ENCODE peak calls at places on chromosome 1, in ten cellular contexts. N is activated CD8-positive, alpha-beta memory T cell treated with anti-CD3 and anti-CD28 coated beads, Interleukin-2, amount 10 ng/mL, durations not matched to agents 7 days and 5 days; J is RCC 7860; R is keratinocyte; T is activated CD4-positive, alpha-beta T cell treated with anti-CD3 and anti-CD28 coated beads, Interleukin-2, amount 10 ng/mL, durations not matched to agents 7 days and 5 days; C is right cardiac atrium; W is CD4-positive, alpha-beta T cell; X is T-helper 1 cell; D is neural crest cell; M is ureter. G is an unnamed sample.

GRCh38 chr1:165747632-165748452 is 20.8 kb downstream of the TMCO1 start:
- DNase-seq in J (no peak), W (no peak), X (no peak), D (no peak), N (no peak), R (no peak), C (no peak), T (no peak), M (no peak), G (no peak)

GRCh38 chr1:8430476-8430875 is 112.6 kb downstream of the SLC45A1 start:
- DNase-seq in W (no peak), T (peak), X (no peak), C (no peak), N (peak), J (no peak), D (no peak), R (no peak), M (no peak), G (no peak)

GRCh38 chr1:200729863-200730262 is 8.8 kb upstream of the CAMSAP2 start:
- DNase-seq in W (no peak), N (no peak), R (no peak), M (no peak), D (no peak), T (no peak), X (no peak), J (no peak), C (no peak), G (no peak)

GRCh38 chr1:200802865-200803512 is 64.3 kb downstream of the CAMSAP2 start:
- DNase-seq in T (peak), C (peak), X (peak), J (peak), R (peak), W (peak), D (peak), M (peak), N (peak), G (peak)

GRCh38 chr1:28326980-28327379 is 1.9 kb upstream of the MED18 start:
- DNase-seq in D (no peak), T (no peak), R (no peak), N (no peak), W (no peak), X (no peak), M (no peak), J (peak), C (no peak), G (no peak)

GRCh38 chr1:214003233-214003632 is 15.5 kb downstream of the PROX1 start:
- DNase-seq in W (no peak), D (no peak), N (no peak), J (no peak), R (no peak), T (no peak), M (no peak), C (no peak), X (no peak), G (no peak)

GRCh38 chr1:32195972-32196823 is 4.2 kb upstream of the CCDC28B start:
- DNase-seq in C (no peak), W (no peak), M (no peak), T (peak), N (peak), J (no peak), X (no peak), D (no peak), R (no peak), G (no peak)

GRCh38 chr1:32286763-32287162 is 5.1 kb upstream of the HDAC1 start:
- DNase-seq in W (no peak), J (no peak), R (no peak), C (no peak), T (no peak), X (no peak), N (no peak), M (no peak), D (no peak), G (no peak)

GRCh38 chr1:107244734-107245495 is 104.1 kb downstream of the NTNG1 start:
- DNase-seq in D (no peak), C (no peak), T (no peak), W (no peak), X (no peak), N (no peak), M (no peak), R (no peak), J (no peak), G (no peak)

GRCh38 chr1:63843010-63843409 is 69.2 kb downstream of the ROR1 start:
- DNase-seq in J (no peak), X (no peak), N (no peak), R (no peak), T (no peak), M (no peak), W (no peak), C (peak), D (no peak), G (no peak)

GRCh38 chr1:206002160-206002559 is 1.0 kb downstream of the RAB7B start:
- DNase-seq in N (no peak), J (no peak), W (no peak), C (no peak), R (peak), T (no peak), D (no peak), X (no peak), M (no peak), G (no peak)

GRCh38 chr1:151756291-151756690 is 7.0 kb downstream of the MRPL9 start:
- DNase-seq in X (no peak), D (no peak), N (no peak), C (no peak), W (no peak), M (no peak), T (no peak), J (peak), R (no peak), G (no peak)

GRCh38 chr1:24856787-24857527 is 73.1 kb downstream of the RUNX3 start:
- DNase-seq in T (no peak), X (no peak), R (no peak), J (no peak), M (peak), W (no peak), N (no peak), D (no peak), C (no peak), G (no peak)

GRCh38 chr1:28056129-28056925 is 32.1 kb downstream of the EYA3 start:
- DNase-seq in C (no peak), W (peak), J (peak), D (no peak), M (no peak), R (no peak), X (no peak), N (peak), T (peak), G (peak)